ENCODE peak calls at places on chromosome 11, in ten cellular contexts. Z is AG04450, M is epithelial cell of esophagus, C is ascending aorta, V is GM13977, H is cardiac fibroblast, F is K562, T is pancreas, I is endothelial cell, O is progenitor cell of endocrine pancreas. W is an unnamed sample.

GRCh38 chr11:124812876-124813275 is 12.7 kb upstream of the MSANTD2 start:
- DNase-seq in Z (no peak), M (no peak), C (no peak), V (no peak), H (no peak), F (no peak), T (no peak), I (no peak), O (no peak), W (no peak)

GRCh38 chr11:125175166-125175565 is 10.6 kb downstream of the PKNOX2 start:
- DNase-seq in Z (no peak), M (no peak), C (no peak), V (no peak), H (no peak), F (no peak), T (no peak), I (no peak), O (no peak), W (no peak)

GRCh38 chr11:61254403-61255025 is 13.5 kb downstream of the PGA5 start:
- DNase-seq in Z (peak; percentile 27), M (peak; percentile 76), C (no peak), V (peak; percentile 90), H (peak; percentile 75), F (peak; percentile 88), T (peak; percentile 69), I (peak; percentile 77), O (peak; percentile 38), W (peak; percentile 69)

GRCh38 chr11:112958670-112959069 is 2.5 kb upstream of the NCAM1 start:
- DNase-seq in Z (no peak), M (peak; percentile 39), C (no peak), V (no peak), H (peak; percentile 15), F (no peak), T (no peak), I (no peak), O (no peak), W (no peak)

GRCh38 chr11:107691003-107691402 is 20.9 kb downstream of the SLN start:
- DNase-seq in Z (no peak), M (peak; percentile 19), C (no peak), V (no peak), H (peak; percentile 49), F (no peak), T (no peak), I (no peak), O (no peak), W (no peak)

GRCh38 chr11:69471329-69472052 is 10.0 kb upstream of the LINC01488 start:
- DNase-seq in Z (no peak), M (peak; percentile 36), C (no peak), V (no peak), H (peak; percentile 53), F (no peak), T (no peak), I (no peak), O (no peak), W (peak; percentile 46)

GRCh38 chr11:36108812-36109498 is 165.1 kb downstream of the LDLRAD3 start:
- DNase-seq in Z (no peak), M (no peak), C (no peak), V (no peak), H (no peak), F (no peak), T (no peak), I (no peak), O (no peak), W (no peak)

GRCh38 chr11:115581871-115582639 is 77.8 kb upstream of the CADM1 start:
- DNase-seq in Z (no peak), M (no peak), C (no peak), V (no peak), H (no peak), F (no peak), T (no peak), I (no peak), O (no peak), W (no peak)

GRCh38 chr11:120817131-120817530 is 206.8 kb upstream of the TBCEL start:
- DNase-seq in Z (no peak), M (no peak), C (no peak), V (no peak), H (no peak), F (no peak), T (no peak), I (no peak), O (no peak), W (no peak)

GRCh38 chr11:133894956-133895549 is 49.7 kb upstream of the SPATA19 start:
- DNase-seq in Z (no peak), M (no peak), C (no peak), V (peak; percentile 57), H (no peak), F (no peak), T (no peak), I (no peak), O (no peak), W (no peak)

GRCh38 chr11:70105755-70106571 is 27.8 kb downstream of the ANO1 start:
- DNase-seq in Z (no peak), M (no peak), C (no peak), V (no peak), H (no peak), F (no peak), T (peak; percentile 47), I (no peak), O (no peak), W (no peak)

GRCh38 chr11:83241291-83241946 is 44.7 kb downstream of the CCDC90B start:
- DNase-seq in Z (peak; percentile 20), M (peak; percentile 76), C (no peak), V (peak; percentile 17), H (peak; percentile 77), F (peak; percentile 57), T (peak; percentile 63), I (peak; percentile 64), O (peak; percentile 13), W (peak; percentile 46)

GRCh38 chr11:108220721-108221346 is 1.6 kb downstream of the NPAT start:
- DNase-seq in Z (no peak), M (no peak), C (no peak), V (no peak), H (peak; percentile 15), F (no peak), T (no peak), I (no peak), O (no peak), W (no peak)

GRCh38 chr11:3841426-3842304 is 906 bp upstream of the RHOG start:
- DNase-seq in Z (peak; percentile 38), M (peak; percentile 77), C (peak; percentile 90), V (peak; percentile 91), H (peak; percentile 96), F (peak; percentile 79), T (peak; percentile 85), I (peak; percentile 87), O (peak; percentile 79), W (peak; percentile 79)

GRCh38 chr11:86456075-86456939 is 81.6 kb downstream of the CCDC81 start:
- DNase-seq in Z (peak; percentile 66), M (peak; percentile 80), C (peak; percentile 92), V (peak; percentile 72), H (peak; percentile 91), F (peak; percentile 85), T (peak; percentile 82), I (peak; percentile 87), O (peak; percentile 64), W (peak; percentile 94)

GRCh38 chr11:96088914-96089313 is 165.0 kb upstream of the MTMR2 start:
- DNase-seq in Z (no peak), M (no peak), C (no peak), V (no peak), H (no peak), F (no peak), T (no peak), I (no peak), O (no peak), W (no peak)

GRCh38 chr11:96094156-96094555 is 170.2 kb upstream of the MTMR2 start:
- DNase-seq in Z (no peak), M (no peak), C (no peak), V (no peak), H (no peak), F (no peak), T (no peak), I (no peak), O (no peak), W (no peak)

GRCh38 chr11:96092511-96092910 is 168.6 kb upstream of the MTMR2 start:
- DNase-seq in Z (no peak), M (no peak), C (no peak), V (no peak), H (no peak), F (no peak), T (no peak), I (no peak), O (no peak), W (no peak)

GRCh38 chr11:96090711-96091110 is 166.8 kb upstream of the MTMR2 start:
- DNase-seq in Z (peak; percentile 57), M (no peak), C (no peak), V (no peak), H (peak; percentile 76), F (no peak), T (no peak), I (no peak), O (no peak), W (no peak)

GRCh38 chr11:96091476-96091875 is 167.6 kb upstream of the MTMR2 start:
- DNase-seq in Z (no peak), M (no peak), C (no peak), V (no peak), H (no peak), F (no peak), T (no peak), I (no peak), O (no peak), W (no peak)
- TF ChIP-seq CTCF in Z (no peak), M (no peak), C (no peak), V (peak; percentile 37), H (no peak), F (peak; percentile 26), T (no peak), I (no peak), O (no peak), W (no peak)

DNA sequence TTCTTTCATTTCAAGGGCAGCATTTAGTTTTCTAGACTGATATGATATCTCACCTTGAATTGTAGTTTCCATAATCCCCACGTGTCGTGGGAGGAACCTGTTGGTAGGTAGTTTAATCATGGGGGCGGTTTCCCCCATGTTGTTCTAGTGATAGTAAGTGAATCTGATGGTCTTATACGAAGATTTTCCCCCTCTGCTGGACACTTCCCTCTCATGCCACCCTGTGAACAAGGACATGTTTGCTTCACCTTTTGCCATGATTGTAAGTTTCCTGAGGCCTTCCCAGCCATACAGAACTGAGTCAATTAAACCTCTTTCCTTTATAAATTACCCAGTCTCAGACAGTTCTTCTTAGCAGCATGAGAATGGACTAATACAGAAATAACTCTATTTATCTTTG is 851.1 kb upstream of the FAT3 start:
- DNase-seq in Z (no peak), M (no peak), C (no peak), V (no peak), H (peak; percentile 1), F (no peak), T (no peak), I (no peak), O (no peak), W (no peak)
- TF ChIP-seq CTCF in Z (no peak), M (no peak), C (no peak), V (no peak), H (no peak), F (no peak), T (no peak), I (no peak), O (peak; percentile 21), W (no peak)

GRCh38 chr11:90594658-90595057 is 371.8 kb upstream of the CHORDC1 start:
- DNase-seq in Z (no peak), M (no peak), C (no peak), V (no peak), H (no peak), F (no peak), T (no peak), I (no peak), O (no peak), W (no peak)
- TF ChIP-seq CTCF in Z (no peak), M (no peak), C (no peak), V (no peak), H (no peak), F (no peak), T (no peak), I (no peak), O (no peak), W (no peak)

GRCh38 chr11:7513210-7514098 is at the start of gene PPFIBP2:
- DNase-seq in Z (no peak), M (peak; percentile 74), C (peak; percentile 91), V (peak; percentile 94), H (peak; percentile 73), F (peak; percentile 95), T (peak; percentile 85), I (peak; percentile 80), O (peak; percentile 74), W (peak; percentile 69)
- TF ChIP-seq CTCF in Z (peak; percentile 72), M (peak; percentile 75), C (peak; percentile 64), V (peak; percentile 77), H (peak; percentile 73), F (peak; percentile 67), T (peak; percentile 6), I (peak; percentile 77), O (peak; percentile 75), W (peak; percentile 74)

W was measured in neural crest cell.